ENCODE peak calls at places on chromosomes 7 and 10, in ten cellular contexts. R is amniotic stem cell, Q is HuH-7, L is left colon, S is PC-3, X is endothelial cell, V is fibroblast of lung, F is uterus, P is hepatic stellate cell, B is EH. J is an unnamed sample.

GRCh38 chr7:155538293-155538692 is 8.1 kb downstream of the CNPY1 start:
- DNase-seq in Q (no peak), S (no peak), R (no peak), X (no peak), L (no peak), B (no peak), P (no peak), F (no peak), V (no peak), J (no peak)

GRCh38 chr7:116113310-116113709 is 82.7 kb upstream of the TFEC start:
- DNase-seq in L (no peak), B (no peak), X (no peak), V (no peak), P (no peak), R (no peak), S (peak; percentile 37), Q (no peak), F (no peak), J (no peak)

GRCh38 chr10:130372222-130372621 is 236.0 kb downstream of the GLRX3 start:
- DNase-seq in X (no peak), V (no peak), L (no peak), Q (no peak), P (no peak), R (no peak), F (no peak), B (no peak), S (no peak), J (no peak)

GRCh38 chr10:99676435-99676834 is 17.1 kb downstream of the ENTPD7 start:
- DNase-seq in S (no peak), X (no peak), B (peak; percentile 94), P (peak; percentile 64), L (no peak), Q (no peak), F (no peak), R (peak; percentile 27), V (peak; percentile 79), J (no peak)

GRCh38 chr7:126488043-126488442 is 764.7 kb downstream of the GRM8 start:
- DNase-seq in V (no peak), R (no peak), L (no peak), S (no peak), Q (no peak), P (no peak), B (no peak), F (no peak), X (no peak), J (no peak)

GRCh38 chr7:89027781-89028180 is 232.2 kb upstream of the TEX47 start:
- DNase-seq in X (no peak), L (no peak), P (no peak), B (no peak), S (peak; percentile 59), F (no peak), V (no peak), R (no peak), Q (peak; percentile 19), J (peak; percentile 84)

GRCh38 chr7:124914298-124914697 is 15.3 kb downstream of the POT1 start:
- DNase-seq in L (no peak), P (no peak), Q (no peak), X (no peak), B (no peak), R (no peak), V (no peak), S (no peak), F (no peak), J (no peak)

GRCh38 chr10:122363311-122363710 is 11.2 kb upstream of the PLEKHA1 start:
- DNase-seq in B (no peak), F (no peak), Q (no peak), X (no peak), P (no peak), R (no peak), L (no peak), S (no peak), V (no peak), J (peak; percentile 3)

GRCh38 chr7:155584763-155585531 is 38.6 kb upstream of the CNPY1 start:
- DNase-seq in X (no peak), P (no peak), B (peak; percentile 59), R (peak; percentile 7), L (no peak), Q (no peak), S (peak; percentile 9), F (peak; percentile 29), V (peak; percentile 26), J (no peak)

GRCh38 chr10:46028584-46029570 is 1.5 kb downstream of the NCOA4 start:
- DNase-seq in S (peak; percentile 74), R (peak; percentile 55), Q (peak; percentile 52), V (peak; percentile 82), F (no peak), L (peak; percentile 43), B (peak; percentile 74), P (peak; percentile 59), X (no peak), J (peak; percentile 49)

GRCh38 chr7:149720372-149721083 is 52.9 kb downstream of the ZNF467 start:
- DNase-seq in F (no peak), P (no peak), V (no peak), X (no peak), Q (peak; percentile 93), B (no peak), S (no peak), R (no peak), L (no peak), J (no peak)

GRCh38 chr7:143295870-143296269 is 7.7 kb downstream of the CASP2 start:
- DNase-seq in R (peak; percentile 24), V (peak; percentile 58), F (no peak), S (peak; percentile 75), X (no peak), P (peak; percentile 46), L (no peak), B (peak; percentile 89), Q (no peak), J (no peak)

GRCh38 chr7:36765605-36766004 is 41.3 kb upstream of the AOAH start:
- DNase-seq in P (no peak), S (no peak), B (no peak), F (no peak), V (no peak), Q (no peak), L (no peak), X (no peak), R (no peak), J (no peak)

GRCh38 chr7:36723951-36724664 is at the start of gene AOAH:
- DNase-seq in R (no peak), Q (no peak), S (no peak), P (no peak), V (no peak), X (no peak), B (no peak), F (no peak), L (peak; percentile 53), J (no peak)

GRCh38 chr7:139078911-139079310 is 30.6 kb downstream of the ZC3HAV1 start:
- DNase-seq in S (no peak), X (no peak), V (no peak), R (no peak), B (no peak), P (no peak), L (no peak), F (no peak), Q (no peak), J (no peak)

GRCh38 chr7:42237162-42237821 is at the start of gene GLI3:
- DNase-seq in P (peak; percentile 97), L (peak; percentile 82), V (peak; percentile 96), X (peak; percentile 82), B (peak; percentile 95), S (peak; percentile 88), R (peak; percentile 88), Q (no peak), F (peak; percentile 95), J (peak; percentile 86)

GRCh38 chr7:115748123-115748738 is 282.3 kb downstream of the TFEC start:
- DNase-seq in F (no peak), X (peak; percentile 8), S (peak; percentile 44), R (no peak), P (no peak), L (no peak), B (peak; percentile 6), Q (no peak), V (peak; percentile 19), J (no peak)

GRCh38 chr7:159317294-159317693 is 172.6 kb upstream of the VIPR2 start:
- DNase-seq in X (no peak), R (no peak), V (no peak), S (no peak), Q (no peak), L (no peak), B (peak; percentile 4), F (no peak), P (no peak), J (no peak)

GRCh38 chr7:55515569-55516279 is 56.6 kb downstream of the VOPP1 start:
- DNase-seq in X (peak; percentile 26), V (no peak), B (no peak), L (no peak), Q (no peak), F (no peak), R (no peak), P (no peak), S (no peak), J (no peak)

GRCh38 chr10:79102056-79102874 is 33.5 kb downstream of the ZMIZ1 start:
- DNase-seq in L (peak; percentile 71), V (peak; percentile 71), F (peak; percentile 85), X (no peak), B (peak; percentile 83), P (peak; percentile 87), S (peak; percentile 49), R (no peak), Q (no peak), J (peak; percentile 78)

GRCh38 chr7:19939746-19940145 is 166.3 kb upstream of the TMEM196 start:
- DNase-seq in Q (no peak), P (peak; percentile 22), S (peak; percentile 70), B (peak; percentile 29), V (peak; percentile 58), R (no peak), X (no peak), F (no peak), L (no peak), J (no peak)

GRCh38 chr7:106346678-106347217 is 62.0 kb upstream of the NAMPT start:
- DNase-seq in V (peak; percentile 97), Q (no peak), F (no peak), P (peak; percentile 28), R (peak; percentile 88), L (no peak), X (no peak), B (peak; percentile 93), S (peak; percentile 98), J (peak; percentile 66)

GRCh38 chr7:131285558-131285957 is 42.1 kb upstream of the MKLN1 start:
- DNase-seq in X (no peak), R (no peak), S (no peak), B (no peak), V (peak; percentile 19), Q (no peak), P (no peak), F (peak; percentile 28), L (no peak), J (no peak)

GRCh38 chr7:32586291-32587221 is 91.3 kb downstream of the AVL9 start:
- DNase-seq in L (no peak), X (peak; percentile 14), F (peak; percentile 28), R (peak; percentile 33), P (peak; percentile 50), V (peak; percentile 98), Q (no peak), B (peak; percentile 97), S (peak; percentile 18), J (peak; percentile 79)

GRCh38 chr7:76513817-76514799 is 3.8 kb downstream of the UPK3B start:
- DNase-seq in L (peak; percentile 25), P (no peak), X (no peak), F (no peak), B (no peak), R (no peak), V (no peak), S (no peak), Q (no peak), J (peak; percentile 35)

GRCh38 chr10:98365698-98366530 is 49.1 kb downstream of the PYROXD2 start:
- DNase-seq in V (no peak), R (no peak), L (no peak), F (no peak), X (no peak), P (no peak), S (no peak), Q (no peak), B (no peak), J (no peak)

GRCh38 chr10:99630991-99631390 is 10.8 kb upstream of the SLC25A28 start:
- DNase-seq in X (no peak), Q (no peak), S (no peak), L (no peak), P (no peak), V (no peak), R (no peak), B (peak; percentile 34), F (no peak), J (no peak)

GRCh38 chr7:101884671-101885596 is 67.5 kb downstream of the CUX1 start:
- DNase-seq in X (no peak), F (no peak), L (no peak), Q (no peak), P (no peak), V (no peak), B (no peak), S (no peak), R (no peak), J (no peak)